ENCODE peak calls at places on chromosomes 12 and 14, in ten cellular contexts. P is adipocyte, D is transverse colon, I is fibroblast of pulmonary artery, B is GM12864, R is NB4, N is mammary epithelial cell, Q is heart left ventricle, O is choroid plexus epithelial cell, W is PC-3. T is an unnamed sample.

GRCh38 chr14:70845601-70846000 is 36.3 kb upstream of the MAP3K9 start:
- DNase-seq in B (no peak), O (no peak), W (no peak), P (no peak), N (no peak), I (no peak), D (no peak), R (no peak), Q (no peak), T (no peak)

GRCh38 chr12:106769078-106769477 is 5.4 kb upstream of the RIC8B start:
- DNase-seq in W (no peak), Q (no peak), R (no peak), B (no peak), P (no peak), D (no peak), O (no peak), N (no peak), I (peak), T (peak)

GRCh38 chr14:97046991-97047390 is 249.8 kb downstream of the VRK1 start:
- DNase-seq in O (no peak), N (no peak), W (no peak), D (no peak), P (no peak), I (no peak), R (no peak), Q (no peak), B (no peak), T (no peak)

GRCh38 chr12:96258451-96258933 is 64.3 kb downstream of the ELK3 start:
- DNase-seq in I (peak), P (peak), O (peak), D (no peak), N (peak), W (no peak), Q (peak), B (no peak), R (peak), T (no peak)

GRCh38 chr12:68290126-68290525 is 36.7 kb upstream of the IL22 start:
- DNase-seq in P (no peak), B (peak), R (no peak), N (peak), W (no peak), Q (no peak), O (no peak), I (no peak), D (no peak), T (no peak)

GRCh38 chr14:104749111-104749649 is 3.8 kb upstream of the SIVA1 start:
- DNase-seq in D (peak), R (no peak), B (no peak), O (peak), W (peak), I (no peak), N (peak), Q (peak), P (peak), T (peak)

GRCh38 chr12:106794369-106794768 is 19.9 kb downstream of the RIC8B start:
- DNase-seq in I (no peak), R (no peak), W (no peak), O (no peak), N (no peak), D (no peak), Q (no peak), P (no peak), B (no peak), T (no peak)

GRCh38 chr12:97512696-97513095 is 50.1 kb downstream of the RMST start:
- DNase-seq in R (no peak), P (no peak), W (no peak), O (no peak), B (no peak), I (no peak), N (no peak), Q (peak), D (no peak), T (no peak)

GRCh38 chr12:19938031-19938430 is 430.3 kb upstream of the PDE3A start:
- DNase-seq in O (no peak), W (no peak), D (no peak), N (no peak), R (no peak), Q (no peak), B (no peak), I (no peak), P (no peak), T (no peak)

GRCh38 chr12:42705863-42706262 is 116.3 kb upstream of the PRICKLE1 start:
- DNase-seq in Q (peak), W (peak), B (no peak), P (peak), D (peak), O (peak), R (no peak), I (peak), N (peak), T (peak)

GRCh38 chr12:79435742-79436141 is 255.0 kb downstream of the PAWR start:
- DNase-seq in Q (no peak), I (no peak), W (no peak), N (no peak), P (no peak), B (no peak), O (peak), D (no peak), R (no peak), T (no peak)

GRCh38 chr12:46556820-46557524 is 184.4 kb upstream of the SLC38A2 start:
- DNase-seq in P (peak), R (no peak), I (peak), W (peak), D (no peak), Q (no peak), N (peak), B (no peak), O (peak), T (peak)

GRCh38 chr12:107296681-107297086 is 203.3 kb upstream of the CRY1 start:
- DNase-seq in R (no peak), Q (no peak), B (no peak), P (no peak), N (peak), D (no peak), O (peak), I (peak), W (peak), T (no peak)

GRCh38 chr14:51869426-51870113 is 9.2 kb downstream of the GNG2 start:
- DNase-seq in D (no peak), R (no peak), N (no peak), P (no peak), Q (no peak), O (no peak), B (no peak), I (no peak), W (no peak), T (no peak)

GRCh38 chr12:62272936-62273552 is 12.8 kb downstream of the USP15 start:
- DNase-seq in O (no peak), Q (no peak), D (no peak), R (no peak), P (no peak), N (no peak), I (no peak), W (no peak), B (no peak), T (no peak)

GRCh38 chr12:131808744-131809371 is 19.3 kb upstream of the MMP17 start:
- DNase-seq in Q (peak), N (no peak), B (no peak), P (no peak), O (peak), D (peak), I (no peak), W (no peak), R (peak), T (no peak)

GRCh38 chr14:100830681-100831080 is 4.8 kb downstream of the MEG3 start:
- DNase-seq in N (no peak), R (no peak), D (no peak), O (no peak), B (no peak), P (no peak), Q (no peak), W (no peak), I (no peak), T (no peak)

GRCh38 chr12:5428332-5429221 is 3.3 kb upstream of the NTF3 start:
- DNase-seq in O (peak), W (peak), B (no peak), P (peak), I (peak), N (no peak), R (peak), D (no peak), Q (no peak), T (peak)

GRCh38 chr12:3438401-3438800 is 52.6 kb upstream of the PRMT8 start:
- DNase-seq in O (no peak), D (no peak), B (no peak), W (no peak), R (no peak), N (no peak), Q (no peak), P (no peak), I (no peak), T (no peak)

GRCh38 chr12:8914716-8915526 is 612 bp downstream of the PHC1 start:
- DNase-seq in D (peak), I (peak), P (peak), R (peak), Q (peak), O (peak), B (no peak), N (peak), W (peak), T (peak)

GRCh38 chr12:1885082-1885596 is 33.3 kb downstream of the CACNA2D4 start:
- DNase-seq in B (no peak), W (no peak), Q (no peak), I (no peak), D (no peak), R (no peak), P (no peak), O (no peak), N (no peak), T (no peak)

GRCh38 chr14:56494167-56494566 is 85.4 kb upstream of the TMEM260 start:
- DNase-seq in D (no peak), W (no peak), R (no peak), P (no peak), O (no peak), I (no peak), N (no peak), Q (no peak), B (no peak), T (no peak)

GRCh38 chr12:32365473-32366064 is 33.8 kb upstream of the FGD4 start:
- DNase-seq in Q (no peak), B (peak), W (peak), I (peak), N (peak), P (peak), O (peak), D (peak), R (peak), T (peak)

GRCh38 chr12:128266559-128267245 is at the start of gene TMEM132C:
- DNase-seq in I (no peak), O (no peak), W (no peak), R (no peak), D (no peak), B (no peak), P (no peak), N (no peak), Q (no peak), T (no peak)

GRCh38 chr12:8709124-8709830 is 11.5 kb downstream of the RIMKLB start:
- DNase-seq in B (no peak), P (peak), D (peak), R (no peak), Q (no peak), O (peak), N (no peak), I (no peak), W (no peak), T (peak)

GRCh38 chr12:117421068-117421771 is 59.8 kb upstream of the NOS1 start:
- DNase-seq in B (no peak), I (no peak), D (no peak), P (no peak), O (no peak), R (no peak), W (no peak), N (no peak), Q (no peak), T (no peak)

GRCh38 chr14:33908540-33909223 is 42.2 kb downstream of the EGLN3 start:
- DNase-seq in N (no peak), O (no peak), Q (no peak), B (no peak), P (no peak), I (no peak), W (peak), D (peak), R (peak), T (no peak)

GRCh38 chr12:82174936-82175335 is 183.3 kb downstream of the CCDC59 start:
- DNase-seq in N (no peak), Q (no peak), P (no peak), B (no peak), O (no peak), W (no peak), D (no peak), R (no peak), I (no peak), T (no peak)

GRCh38 chr14:75213172-75213571 is 36.8 kb upstream of the TMED10 start:
- DNase-seq in B (no peak), N (no peak), W (no peak), D (no peak), Q (no peak), P (no peak), O (peak), I (no peak), R (peak), T (peak)

GRCh38 chr14:104352493-104353220 is 214.3 kb downstream of the KIF26A start:
- DNase-seq in Q (no peak), O (no peak), N (no peak), P (no peak), W (no peak), R (no peak), D (no peak), B (no peak), I (no peak), T (no peak)

GRCh38 chr14:77108753-77109152 is 10.7 kb downstream of the CIPC start:
- DNase-seq in N (no peak), R (no peak), P (no peak), Q (no peak), B (no peak), D (no peak), W (no peak), O (no peak), I (no peak), T (no peak)

GRCh38 chr12:43109626-43110345 is 442.2 kb downstream of the ADAMTS20 start:
- DNase-seq in P (no peak), N (peak), Q (no peak), R (no peak), B (no peak), D (no peak), I (no peak), W (no peak), O (no peak), T (peak)

GRCh38 chr14:100654814-100655795 is 67.9 kb upstream of the BEGAIN start:
- DNase-seq in O (no peak), B (no peak), P (no peak), W (peak), I (no peak), D (peak), R (no peak), Q (peak), N (peak), T (no peak)

GRCh38 chr14:104499784-104500496 is 79.6 kb upstream of the C14orf180 start:
- DNase-seq in W (no peak), Q (peak), N (no peak), B (no peak), O (no peak), R (no peak), D (peak), P (no peak), I (no peak), T (no peak)

GRCh38 chr14:69727860-69728259 is 39.1 kb upstream of the SRSF5 start:
- DNase-seq in D (no peak), N (no peak), W (no peak), P (no peak), B (no peak), Q (no peak), I (no peak), O (no peak), R (no peak), T (no peak)
- H3K4me3 ChIP-seq in D (no peak), N (no peak), W (no peak), P (no peak), B (no peak), Q (no peak), I (no peak), O (no peak), R (no peak), T (no peak)

DNA sequence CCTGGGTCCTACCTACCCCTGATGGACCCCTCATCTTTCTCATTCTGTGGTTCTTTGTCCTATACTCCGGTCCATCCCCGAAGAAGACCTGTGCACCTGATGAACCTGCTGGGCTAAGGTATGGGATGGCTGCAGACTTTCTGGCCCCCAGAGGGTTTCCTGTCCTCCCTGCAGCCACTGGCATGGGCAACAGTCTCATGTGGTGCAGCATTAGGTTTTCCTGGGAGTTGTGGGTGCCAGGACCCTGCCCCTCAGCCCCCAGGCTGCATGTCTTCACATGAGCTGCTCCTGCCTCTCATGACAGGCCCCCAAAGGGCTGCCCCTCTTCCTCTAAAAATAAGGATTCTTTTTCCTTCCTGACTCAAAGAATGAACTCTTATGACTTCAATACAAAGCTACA is 72.3 kb upstream of the GPR68 start:
- DNase-seq in R (no peak), W (no peak), B (no peak), O (no peak), D (no peak), Q (no peak), P (no peak), N (no peak), I (no peak), T (no peak)
- H3K4me3 ChIP-seq in R (no peak), W (no peak), B (no peak), O (no peak), D (no peak), Q (no peak), P (no peak), N (no peak), I (no peak), T (no peak)

GRCh38 chr14:39581474-39581873 is 149.2 kb upstream of the FBXO33 start:
- DNase-seq in W (peak), O (peak), D (no peak), I (peak), R (no peak), P (peak), B (no peak), N (no peak), Q (no peak), T (peak)
- H3K4me3 ChIP-seq in W (no peak), O (no peak), D (no peak), I (no peak), R (no peak), P (no peak), B (no peak), N (no peak), Q (no peak), T (no peak)

GRCh38 chr14:103107455-103107854 is 12.9 kb downstream of the EXOC3L4 start:
- DNase-seq in R (no peak), B (no peak), D (no peak), P (no peak), O (no peak), W (no peak), I (no peak), Q (no peak), N (no peak), T (no peak)
- H3K4me3 ChIP-seq in R (no peak), B (no peak), D (no peak), P (no peak), O (no peak), W (no peak), I (no peak), Q (no peak), N (no peak), T (no peak)

GRCh38 chr14:24432259-24433131 is 2.7 kb downstream of the KHNYN start:
- DNase-seq in I (no peak), W (no peak), O (no peak), D (no peak), P (no peak), R (no peak), Q (peak), N (peak), B (no peak), T (no peak)

GRCh38 chr14:24429395-24430142 is at the start of the genes CBLN3 and KHNYN:
- DNase-seq in W (peak), D (peak), O (peak), B (peak), N (peak), R (peak), Q (peak), P (peak), I (peak), T (peak)

GRCh38 chr14:24430143-24430681 is 458 bp downstream of the KHNYN start:
- DNase-seq in I (peak), R (peak), W (peak), P (peak), D (peak), B (peak), Q (peak), N (peak), O (peak), T (peak)

GRCh38 chr14:24430682-24431568 is 1.2 kb downstream of the KHNYN start:
- DNase-seq in W (peak), P (peak), N (peak), B (no peak), R (peak), Q (peak), I (peak), O (peak), D (no peak), T (peak)

DNA sequence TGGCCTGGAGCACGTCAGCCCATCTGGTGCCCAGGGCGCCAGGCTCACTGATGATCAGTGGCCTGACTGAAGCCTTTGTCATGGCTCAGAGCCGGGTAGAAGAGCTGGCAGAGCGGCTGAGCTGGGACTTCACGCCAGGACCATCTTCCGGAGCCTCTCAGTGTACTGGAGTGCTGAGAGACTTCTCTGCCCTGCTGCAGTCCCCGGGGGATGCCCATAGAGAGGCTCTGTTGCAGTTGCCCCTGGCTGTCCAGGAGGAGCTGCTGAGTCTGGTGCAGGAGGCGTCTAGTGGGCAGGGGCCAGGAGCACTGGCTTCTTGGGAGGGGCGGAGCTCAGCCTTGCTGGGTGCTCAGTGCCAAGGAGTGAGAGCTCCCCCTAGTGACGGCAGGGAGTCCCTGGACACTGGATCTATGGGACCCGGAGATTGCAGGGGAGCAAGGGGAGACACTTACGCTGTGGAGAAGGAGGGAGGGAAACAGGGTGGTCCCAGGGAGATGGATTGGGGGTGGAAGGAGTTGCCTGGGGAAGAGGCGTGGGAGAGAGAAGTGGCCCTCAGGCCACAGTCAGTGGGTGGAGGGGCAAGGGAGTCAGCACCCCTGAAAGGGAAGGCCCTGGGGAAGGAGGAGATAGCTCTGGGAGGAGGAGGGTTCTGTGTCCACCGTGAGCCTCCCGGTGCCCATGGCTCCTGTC is 2.0 kb downstream of the KHNYN start:
- DNase-seq in O (peak), Q (peak), B (peak), N (peak), R (peak), P (peak), I (peak), D (peak), W (peak), T (peak)
- H3K4me3 ChIP-seq in O (peak), Q (peak), B (peak), N (peak), R (peak), P (peak), I (peak), D (peak), W (peak), T (peak)

DNA sequence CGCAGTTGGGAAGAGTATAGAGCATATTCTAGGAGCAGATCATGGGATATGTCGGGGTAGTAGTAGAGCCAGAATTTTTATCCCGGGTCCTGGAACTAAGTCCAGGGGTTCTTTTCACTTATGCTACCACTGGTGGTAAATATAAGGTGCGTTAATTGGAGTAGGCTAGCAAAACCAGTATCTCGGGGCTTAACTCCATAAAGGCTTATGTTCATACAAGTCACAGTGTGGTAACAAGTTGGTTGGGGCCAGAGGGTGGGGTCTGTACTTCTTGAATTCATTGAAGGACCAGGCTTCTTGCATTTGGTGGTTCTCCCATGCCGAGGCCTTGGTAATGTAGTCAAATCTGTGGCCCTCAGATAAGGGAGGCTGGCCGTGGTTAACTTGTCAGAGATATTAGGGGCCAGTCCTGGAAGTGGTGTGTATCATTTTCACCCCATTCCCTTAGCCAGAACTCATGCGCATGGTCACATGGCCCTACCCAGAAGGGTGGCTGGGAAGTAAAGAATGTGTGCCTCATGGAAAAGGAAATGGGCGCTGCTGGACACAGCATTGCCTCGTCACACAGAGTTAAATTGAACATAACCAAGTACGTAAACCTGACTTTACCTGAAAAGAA is 1.5 kb upstream of the ZNF641 start:
- DNase-seq in D (no peak), B (no peak), O (no peak), W (no peak), P (no peak), I (no peak), Q (no peak), N (no peak), R (peak), T (no peak)
- H3K4me3 ChIP-seq in D (no peak), B (no peak), O (no peak), W (no peak), P (no peak), I (no peak), Q (no peak), N (no peak), R (no peak), T (no peak)

T was measured in foreskin fibroblast.